ENCODE peak calls at places on chromosomes 16 and 17, in eight cellular contexts. A, K, B, V, L, D, Q and W are unnamed samples.

GRCh38 chr16:47057631-47057996 is 84.1 kb upstream of the DNAJA2 start:
- DNase-seq in A (peak; percentile 37), K (no peak), B (peak; percentile 16), V (peak; percentile 9), L (no peak), D (no peak), Q (no peak), W (no peak)

GRCh38 chr16:7185689-7186088 is 147.0 kb upstream of the RBFOX1 start:
- DNase-seq in A (no peak), K (no peak), B (no peak), V (no peak), L (no peak), D (no peak), Q (no peak), W (no peak)

GRCh38 chr17:2083613-2084128 is 28.8 kb downstream of the HIC1 start:
- DNase-seq in A (peak; percentile 78), K (no peak), B (no peak), V (no peak), L (no peak), D (no peak), Q (no peak), W (peak; percentile 68)

GRCh38 chr17:73232587-73233373 is 28.9 kb downstream of the CPSF4L start:
- DNase-seq in A (peak; percentile 66), K (peak; percentile 65), B (no peak), V (peak; percentile 70), L (peak; percentile 21), D (peak; percentile 74), Q (no peak), W (peak; percentile 53)

GRCh38 chr16:69166221-69166833 is 20.6 kb upstream of the SNTB2 start:
- DNase-seq in A (no peak), K (no peak), B (peak; percentile 63), V (peak; percentile 26), L (no peak), D (no peak), Q (no peak), W (peak; percentile 69)

GRCh38 chr16:13906426-13907089 is 13.4 kb upstream of the ERCC4 start:
- DNase-seq in A (no peak), K (no peak), B (no peak), V (no peak), L (no peak), D (no peak), Q (no peak), W (no peak)

GRCh38 chr17:794876-795275 is 12.7 kb downstream of the MRM3 start:
- DNase-seq in A (peak; percentile 88), K (peak; percentile 76), B (peak; percentile 84), V (peak; percentile 94), L (peak; percentile 89), D (peak; percentile 87), Q (peak; percentile 85), W (peak; percentile 85)

GRCh38 chr17:66493283-66494019 is 191.0 kb downstream of the PRKCA start:
- DNase-seq in A (no peak), K (no peak), B (no peak), V (no peak), L (no peak), D (no peak), Q (no peak), W (no peak)

GRCh38 chr16:75264999-75265910 is 13.8 kb upstream of the BCAR1 start:
- DNase-seq in A (peak; percentile 72), K (peak; percentile 81), B (no peak), V (peak; percentile 82), L (peak; percentile 53), D (no peak), Q (peak; percentile 68), W (no peak)

GRCh38 chr17:35726609-35727460 is 4.6 kb upstream of the RASL10B start:
- DNase-seq in A (peak; percentile 68), K (no peak), B (no peak), V (no peak), L (no peak), D (peak; percentile 67), Q (peak; percentile 64), W (no peak)

GRCh38 chr17:60656499-60656898 is 21.2 kb upstream of the BCAS3 start:
- DNase-seq in A (no peak), K (no peak), B (no peak), V (no peak), L (no peak), D (no peak), Q (no peak), W (no peak)

GRCh38 chr17:77320501-77321256 is 179.9 kb downstream of the SEC14L1 start:
- DNase-seq in A (peak; percentile 85), K (peak; percentile 51), B (peak; percentile 53), V (peak; percentile 82), L (no peak), D (peak; percentile 16), Q (peak; percentile 65), W (peak; percentile 71)

GRCh38 chr17:3167574-3167973 is 29.7 kb upstream of the OR1A2 start:
- DNase-seq in A (no peak), K (no peak), B (no peak), V (no peak), L (no peak), D (no peak), Q (no peak), W (peak; percentile 15)

GRCh38 chr17:2406903-2407790 is 6.3 kb upstream of the MNT start:
- DNase-seq in A (peak; percentile 95), K (peak; percentile 90), B (no peak), V (peak; percentile 87), L (no peak), D (no peak), Q (peak; percentile 71), W (no peak)

GRCh38 chr16:75621170-75621477 is 2.0 kb downstream of the ADAT1 start:
- DNase-seq in A (no peak), K (no peak), B (no peak), V (no peak), L (no peak), D (no peak), Q (no peak), W (peak; percentile 36)

GRCh38 chr17:76732734-76733617 is 4.2 kb downstream of the SRSF2 start:
- DNase-seq in A (no peak), K (no peak), B (no peak), V (no peak), L (no peak), D (no peak), Q (no peak), W (no peak)

GRCh38 chr17:34291721-34292348 is 6.3 kb downstream of the CCL11 start:
- DNase-seq in A (no peak), K (no peak), B (no peak), V (no peak), L (no peak), D (no peak), Q (no peak), W (no peak)

GRCh38 chr16:2211923-2212347 is 1.3 kb upstream of the BRICD5 start:
- DNase-seq in A (no peak), K (no peak), B (no peak), V (no peak), L (no peak), D (no peak), Q (no peak), W (no peak)

GRCh38 chr17:77840156-77840555 is 118.3 kb upstream of the TNRC6C start:
- DNase-seq in A (peak; percentile 61), K (peak; percentile 53), B (peak; percentile 38), V (peak; percentile 37), L (no peak), D (no peak), Q (no peak), W (no peak)

GRCh38 chr17:2926019-2926650 is 129.9 kb downstream of the RAP1GAP2 start:
- DNase-seq in A (no peak), K (no peak), B (no peak), V (no peak), L (no peak), D (no peak), Q (no peak), W (no peak)

GRCh38 chr16:24645739-24646645 is 83.5 kb upstream of the TNRC6A start:
- DNase-seq in A (peak; percentile 86), K (no peak), B (no peak), V (peak; percentile 67), L (no peak), D (no peak), Q (no peak), W (no peak)

GRCh38 chr17:74603746-74604145 is 11.7 kb upstream of the CD300LD start:
- DNase-seq in A (no peak), K (no peak), B (no peak), V (no peak), L (no peak), D (no peak), Q (no peak), W (no peak)

GRCh38 chr17:74461646-74462045 is 4.8 kb upstream of the CD300A start:
- DNase-seq in A (no peak), K (no peak), B (no peak), V (no peak), L (no peak), D (no peak), Q (no peak), W (no peak)

GRCh38 chr16:49484454-49484853 is 110.8 kb downstream of the C16orf78 start:
- DNase-seq in A (peak; percentile 83), K (peak; percentile 61), B (no peak), V (peak; percentile 91), L (peak; percentile 22), D (peak; percentile 66), Q (peak; percentile 84), W (peak; percentile 53)

GRCh38 chr17:18070861-18071340 is 16.8 kb upstream of the DRG2 start:
- DNase-seq in A (no peak), K (no peak), B (no peak), V (no peak), L (no peak), D (peak; percentile 20), Q (no peak), W (no peak)

GRCh38 chr17:61253937-61254677 is 145.5 kb upstream of the TBX2 start:
- DNase-seq in A (no peak), K (no peak), B (no peak), V (no peak), L (no peak), D (no peak), Q (no peak), W (no peak)

GRCh38 chr17:1732241-1733046 is 7.9 kb downstream of the WDR81 start:
- DNase-seq in A (no peak), K (no peak), B (no peak), V (no peak), L (no peak), D (no peak), Q (peak; percentile 11), W (no peak)

GRCh38 chr16:719815-720506 is 985 bp upstream of the ANTKMT start:
- DNase-seq in A (no peak), K (no peak), B (peak; percentile 74), V (no peak), L (no peak), D (no peak), Q (no peak), W (no peak)
- TF ChIP-seq CTCF in A (no peak), K (no peak), B (no peak), V (no peak), L (no peak), D (no peak), Q (no peak), W (peak; percentile 28)

GRCh38 chr17:42251115-42251514 is 25.1 kb downstream of the STAT5B start:
- DNase-seq in A (no peak), K (no peak), B (no peak), V (no peak), L (no peak), D (no peak), Q (no peak), W (no peak)
- TF ChIP-seq CTCF in A (no peak), K (no peak), B (peak; percentile 23), V (no peak), L (no peak), D (no peak), Q (peak; percentile 13), W (no peak)

GRCh38 chr16:88917146-88917914 is 50.9 kb upstream of the PABPN1L start:
- DNase-seq in A (no peak), K (no peak), B (no peak), V (no peak), L (no peak), D (no peak), Q (no peak), W (no peak)
- TF ChIP-seq CTCF in A (no peak), K (no peak), B (no peak), V (no peak), L (no peak), D (no peak), Q (no peak), W (no peak)

GRCh38 chr17:57810740-57811632 is 38.9 kb downstream of the MRPS23 start:
- DNase-seq in A (no peak), K (no peak), B (no peak), V (peak; percentile 84), L (peak; percentile 28), D (no peak), Q (peak; percentile 44), W (no peak)
- TF ChIP-seq CTCF in A (no peak), K (no peak), B (no peak), V (no peak), L (no peak), D (no peak), Q (no peak), W (no peak)